ENCODE peak calls at places on chromosomes 2 and 18, in eight cellular contexts. C is HTR-8/SVneo; W is stimulated activated naive CD8-positive, alpha-beta T cell treated with anti-CD3 and anti-CD28 coated beads, Interleukin-15, Interleukin-2, amounts not matched to agents 100 U/mL and 50 U/mL, for 24 hours; V is heart left ventricle; U is RWPE1; G is heart right ventricle; S is amniotic stem cell; H is astrocyte of the cerebellum. E is an unnamed sample.

GRCh38 chr2:112343827-112344585 is 68.6 kb downstream of the ZC3H6 start:
- DNase-seq in C (no peak), W (no peak), V (no peak), U (no peak), G (no peak), S (no peak), H (no peak), E (no peak)

GRCh38 chr2:156907806-156908205 is 349.7 kb upstream of the GALNT5 start:
- DNase-seq in C (no peak), W (no peak), V (no peak), U (no peak), G (no peak), S (no peak), H (no peak), E (no peak)

GRCh38 chr2:168217920-168218319 is 29.5 kb downstream of the STK39 start:
- DNase-seq in C (no peak), W (no peak), V (no peak), U (no peak), G (no peak), S (no peak), H (no peak), E (no peak)

GRCh38 chr2:200156140-200156858 is 150.2 kb upstream of the SPATS2L start:
- DNase-seq in C (peak), W (no peak), V (peak), U (peak), G (no peak), S (peak), H (peak), E (no peak)

GRCh38 chr18:58788971-58789797 is 75.5 kb upstream of the ZNF532 start:
- DNase-seq in C (no peak), W (no peak), V (peak), U (no peak), G (peak), S (no peak), H (peak), E (peak)

GRCh38 chr18:49561377-49562193 is at the start of gene LIPG:
- DNase-seq in C (peak), W (peak), V (peak), U (peak), G (no peak), S (no peak), H (peak), E (peak)

GRCh38 chr2:197673142-197673541 is 2.2 kb downstream of the RFTN2 start:
- DNase-seq in C (no peak), W (no peak), V (no peak), U (no peak), G (no peak), S (no peak), H (no peak), E (no peak)

GRCh38 chr2:183868153-183868552 is 730.2 kb upstream of the ZNF804A start:
- DNase-seq in C (peak), W (no peak), V (no peak), U (no peak), G (no peak), S (no peak), H (no peak), E (no peak)

GRCh38 chr2:109089602-109090300 is 39.3 kb upstream of the SH3RF3 start:
- DNase-seq in C (no peak), W (no peak), V (no peak), U (no peak), G (no peak), S (no peak), H (no peak), E (no peak)

GRCh38 chr2:232833830-232834229 is 36.2 kb upstream of the SNORC start:
- DNase-seq in C (no peak), W (no peak), V (no peak), U (no peak), G (no peak), S (no peak), H (no peak), E (no peak)

GRCh38 chr2:109128466-109129355 is at the start of gene SH3RF3:
- DNase-seq in C (peak), W (peak), V (peak), U (peak), G (peak), S (peak), H (no peak), E (peak)

GRCh38 chr2:68811364-68811763 is 59.8 kb downstream of the BMP10 start:
- DNase-seq in C (no peak), W (no peak), V (peak), U (no peak), G (peak), S (no peak), H (no peak), E (peak)

GRCh38 chr2:239724194-239724849 is 300.8 kb downstream of the NDUFA10 start:
- DNase-seq in C (no peak), W (no peak), V (no peak), U (no peak), G (no peak), S (no peak), H (no peak), E (no peak)

GRCh38 chr2:101957036-101957435 is 34.7 kb upstream of the IL1R2 start:
- DNase-seq in C (no peak), W (no peak), V (no peak), U (no peak), G (no peak), S (no peak), H (no peak), E (no peak)

GRCh38 chr18:36780748-36781147 is 48.1 kb downstream of the TPGS2 start:
- DNase-seq in C (no peak), W (no peak), V (no peak), U (no peak), G (no peak), S (no peak), H (no peak), E (no peak)

GRCh38 chr2:15731213-15731888 is 139.7 kb downstream of the DDX1 start:
- DNase-seq in C (no peak), W (no peak), V (no peak), U (no peak), G (no peak), S (no peak), H (no peak), E (no peak)

GRCh38 chr2:157897106-157897971 is 21.2 kb upstream of the ACVR1 start:
- DNase-seq in C (no peak), W (peak), V (no peak), U (no peak), G (no peak), S (no peak), H (no peak), E (no peak)

GRCh38 chr2:1591978-1592907 is 152.1 kb downstream of the PXDN start:
- DNase-seq in C (no peak), W (no peak), V (peak), U (no peak), G (peak), S (no peak), H (peak), E (peak)

GRCh38 chr2:60745761-60746160 is 10.3 kb upstream of the PAPOLG start:
- DNase-seq in C (no peak), W (peak), V (no peak), U (no peak), G (no peak), S (no peak), H (no peak), E (no peak)

GRCh38 chr2:216700778-216701177 is 5.4 kb upstream of the IGFBP5 start:
- DNase-seq in C (no peak), W (no peak), V (no peak), U (no peak), G (no peak), S (no peak), H (no peak), E (no peak)

GRCh38 chr2:142716463-142717242 is 160.8 kb upstream of the KYNU start:
- DNase-seq in C (no peak), W (no peak), V (peak), U (no peak), G (peak), S (no peak), H (peak), E (no peak)

GRCh38 chr2:238462782-238463396 is 36.2 kb downstream of the ASB1 start:
- DNase-seq in C (peak), W (no peak), V (no peak), U (peak), G (no peak), S (peak), H (peak), E (no peak)

GRCh38 chr18:55420665-55420964 is 167.4 kb downstream of the TCF4 start:
- DNase-seq in C (no peak), W (no peak), V (no peak), U (no peak), G (no peak), S (no peak), H (no peak), E (no peak)

GRCh38 chr2:3602553-3603339 is 7.8 kb downstream of the COLEC11 start:
- DNase-seq in C (no peak), W (no peak), V (no peak), U (no peak), G (no peak), S (no peak), H (no peak), E (no peak)

GRCh38 chr2:32484907-32485306 is 128.1 kb downstream of the BIRC6 start:
- DNase-seq in C (peak), W (no peak), V (no peak), U (peak), G (no peak), S (peak), H (peak), E (no peak)

GRCh38 chr2:88296209-88296608 is 126.1 kb downstream of the THNSL2 start:
- DNase-seq in C (no peak), W (no peak), V (no peak), U (no peak), G (no peak), S (no peak), H (no peak), E (no peak)

GRCh38 chr2:239548491-239548890 is 147.7 kb upstream of the HDAC4 start:
- DNase-seq in C (no peak), W (peak), V (no peak), U (peak), G (no peak), S (no peak), H (no peak), E (no peak)

GRCh38 chr2:230312638-230313037 is 14.4 kb upstream of the SP140L start:
- DNase-seq in C (peak), W (no peak), V (no peak), U (no peak), G (no peak), S (no peak), H (no peak), E (no peak)

GRCh38 chr2:188897096-188897495 is 77.1 kb upstream of the COL3A1 start:
- DNase-seq in C (no peak), W (no peak), V (no peak), U (no peak), G (no peak), S (no peak), H (peak), E (peak)

GRCh38 chr18:5568416-5568815 is 24.6 kb upstream of the EPB41L3 start:
- DNase-seq in C (no peak), W (no peak), V (no peak), U (no peak), G (no peak), S (no peak), H (no peak), E (no peak)

GRCh38 chr2:5985551-5986229 is 293.5 kb downstream of the SOX11 start:
- DNase-seq in C (no peak), W (no peak), V (no peak), U (no peak), G (no peak), S (no peak), H (no peak), E (no peak)

GRCh38 chr2:71602581-71602980 is 149.2 kb downstream of the DYSF start:
- DNase-seq in C (no peak), W (no peak), V (peak), U (no peak), G (peak), S (no peak), H (no peak), E (no peak)

GRCh38 chr2:190537765-190538164 is 3.2 kb upstream of the NEMP2 start:
- DNase-seq in C (no peak), W (no peak), V (no peak), U (no peak), G (no peak), S (no peak), H (no peak), E (no peak)

GRCh38 chr2:41932241-41933034 is 115.4 kb upstream of the PKDCC start:
- DNase-seq in C (peak), W (no peak), V (peak), U (no peak), G (peak), S (no peak), H (peak), E (peak)

GRCh38 chr2:65367517-65367916 is 64.9 kb downstream of the SPRED2 start:
- DNase-seq in C (peak), W (no peak), V (no peak), U (peak), G (no peak), S (peak), H (peak), E (no peak)

E was measured in thyroid gland.